ENCODE peak calls at places on chromosomes 1 and 21, in six cellular contexts. K is bronchial epithelial cell; U is effector memory CD4-positive, alpha-beta T cell; M is neuronal stem cell; H is pancreas; D is BE2C. Y is an unnamed sample. For H3K36me3, the result is how much of the 10 kb centered on the place peaks cover.

GRCh38 chr1:229514578-229515275 is 6.6 kb upstream of the NUP133 start:
- DNase-seq in U (peak), H (peak), K (peak), D (peak), M (peak), Y (peak)

GRCh38 chr1:72283204-72284083 is 1.1 kb upstream of the NEGR1 start:
- DNase-seq in H (peak), M (peak), K (peak), D (peak), U (peak), Y (peak)

GRCh38 chr1:169584483-169585144 is 1.7 kb downstream of the F5 start:
- DNase-seq in U (no peak), K (peak), H (no peak), D (no peak), M (no peak), Y (no peak)

GRCh38 chr1:155457237-155457636 is 105.4 kb downstream of the ASH1L start:
- DNase-seq in H (no peak), U (no peak), K (no peak), M (no peak), D (no peak), Y (no peak)

GRCh38 chr1:237879195-237879594 is 11.5 kb downstream of the ZP4 start:
- DNase-seq in D (no peak), K (peak), H (no peak), U (no peak), M (no peak), Y (no peak)

GRCh38 chr1:19654886-19655717 is 9.6 kb upstream of the HTR6 start:
- DNase-seq in U (no peak), K (no peak), D (no peak), M (no peak), H (no peak), Y (no peak)

GRCh38 chr1:192445243-192445642 is 128.5 kb downstream of the RGS21 start:
- DNase-seq in U (no peak), H (no peak), D (no peak), M (no peak), K (no peak), Y (no peak)

GRCh38 chr1:187692799-187693198 is 864.0 kb downstream of the PLA2G4A start:
- DNase-seq in K (no peak), H (no peak), D (no peak), M (no peak), U (no peak), Y (no peak)

GRCh38 chr1:48530727-48531351 is 58.8 kb upstream of the SPATA6 start:
- DNase-seq in K (peak), U (no peak), M (peak), H (peak), D (peak), Y (peak)

GRCh38 chr1:43986712-43987111 is 4.7 kb upstream of the CCDC24 start:
- DNase-seq in H (no peak), M (no peak), K (no peak), U (no peak), D (no peak), Y (peak)

GRCh38 chr1:36224537-36225297 is 474 bp downstream of the THRAP3 start:
- DNase-seq in D (peak), K (peak), H (peak), M (peak), U (no peak), Y (peak)

GRCh38 chr21:21200103-21200938 is 202.1 kb downstream of the NCAM2 start:
- DNase-seq in K (peak), U (no peak), D (no peak), M (no peak), H (no peak), Y (no peak)

GRCh38 chr1:151984313-151984956 is 9.2 kb downstream of the S100A10 start:
- DNase-seq in K (no peak), D (no peak), U (no peak), M (no peak), H (no peak), Y (no peak)

GRCh38 chr1:51622455-51622913 is 5.6 kb downstream of the OSBPL9 start:
- DNase-seq in K (peak), M (no peak), H (peak), U (no peak), D (peak), Y (no peak)

GRCh38 chr1:227395391-227396028 is 77.2 kb upstream of the CDC42BPA start:
- DNase-seq in D (no peak), M (no peak), K (peak), H (no peak), U (no peak), Y (no peak)

GRCh38 chr1:62727656-62728396 is 39.6 kb upstream of the DOCK7 start:
- DNase-seq in U (no peak), M (no peak), H (no peak), D (no peak), K (no peak), Y (no peak)

GRCh38 chr1:184801503-184801902 is 46.8 kb upstream of the EDEM3 start:
- DNase-seq in H (peak), M (no peak), D (no peak), U (no peak), K (peak), Y (no peak)

GRCh38 chr1:172658871-172659453 is at the start of gene FASLG:
- DNase-seq in M (no peak), D (no peak), K (no peak), U (no peak), H (no peak), Y (no peak)

GRCh38 chr1:106998431-106999002 is 58.0 kb upstream of the PRMT6 start:
- DNase-seq in M (no peak), K (peak), U (no peak), D (no peak), H (no peak), Y (no peak)

GRCh38 chr1:35030338-35031102 is 1.2 kb downstream of the ZMYM6 start:
- DNase-seq in K (no peak), D (no peak), M (no peak), U (no peak), H (no peak), Y (no peak)

GRCh38 chr1:229786974-229787610 is 161.0 kb downstream of the URB2 start:
- DNase-seq in H (no peak), D (no peak), K (no peak), M (no peak), U (no peak), Y (no peak)

GRCh38 chr1:2376261-2376741 is 15.1 kb downstream of the MORN1 start:
- DNase-seq in H (peak), K (no peak), M (no peak), U (no peak), D (no peak), Y (no peak)

GRCh38 chr1:66925558-66925910 is 744 bp downstream of the MIER1 start:
- DNase-seq in M (no peak), K (no peak), U (no peak), D (no peak), H (no peak), Y (no peak)

GRCh38 chr1:4668738-4669700 is 14.6 kb downstream of the AJAP1 start:
- DNase-seq in U (no peak), K (peak), D (no peak), M (no peak), H (no peak), Y (no peak)

GRCh38 chr1:64923294-64923718 is 43.0 kb downstream of the JAK1 start:
- DNase-seq in H (no peak), M (no peak), D (no peak), U (no peak), K (no peak), Y (no peak)

GRCh38 chr1:188723332-188724020 is 1754.2 kb downstream of the BRINP3 start:
- DNase-seq in D (no peak), K (no peak), U (no peak), H (no peak), M (no peak), Y (no peak)

GRCh38 chr1:16023050-16023653 is 1.3 kb downstream of the CLCNKA start:
- DNase-seq in D (no peak), U (no peak), M (no peak), H (no peak), K (no peak), Y (no peak)

GRCh38 chr1:54996359-54996868 is 2.3 kb upstream of the BSND start:
- DNase-seq in K (peak), M (peak), U (peak), D (peak), H (peak), Y (peak)

GRCh38 chr1:14999441-14999840 is 154.1 kb upstream of the TMEM51 start:
- DNase-seq in M (no peak), U (no peak), H (no peak), D (no peak), K (no peak), Y (peak)

GRCh38 chr1:159800177-159800935 is 1.8 kb upstream of the FCRL6 start:
- DNase-seq in M (no peak), H (no peak), D (no peak), U (no peak), K (no peak), Y (no peak)

GRCh38 chr1:247452447-247453039 is 5.4 kb downstream of the OR2B11 start:
- DNase-seq in H (no peak), K (no peak), D (no peak), M (no peak), U (no peak), Y (no peak)

GRCh38 chr1:77841574-77841973 is 46.9 kb upstream of the NEXN start:
- DNase-seq in M (no peak), D (no peak), H (no peak), K (no peak), U (no peak), Y (no peak)

GRCh38 chr21:46633561-46633960 is 1.9 kb upstream of the PRMT2 start:
- DNase-seq in U (no peak), D (no peak), K (no peak), M (no peak), H (no peak), Y (no peak)

GRCh38 chr21:37159053-37159776 is 86.2 kb downstream of the TTC3 start:
- DNase-seq in K (no peak), D (no peak), M (no peak), H (no peak), U (no peak), Y (no peak)

DNA sequence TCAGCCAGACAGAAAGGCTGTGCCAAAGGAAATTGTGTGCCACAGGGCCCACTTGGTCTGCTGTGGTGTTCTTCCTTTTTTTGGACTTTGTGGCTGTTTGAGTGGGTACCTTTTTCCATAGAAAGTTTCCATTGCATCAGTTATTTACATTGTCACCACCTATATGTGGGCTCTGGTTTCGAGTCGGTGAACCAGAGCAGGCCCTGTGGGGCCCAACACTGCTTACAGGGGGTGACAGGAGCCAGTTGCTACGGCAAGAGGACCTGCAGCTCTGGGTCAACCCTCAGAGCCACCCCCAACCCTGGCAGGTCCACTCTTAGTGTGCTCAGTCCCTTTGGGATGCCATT is 157.0 kb upstream of the EDN2 start:
- DNase-seq in K (no peak), M (no peak), U (no peak), H (no peak), D (no peak), Y (no peak)
- H3K4me3 ChIP-seq in K (no peak), M (no peak), U (no peak), H (no peak), D (no peak), Y (no peak)

GRCh38 chr1:74199504-74199903 is 1.5 kb downstream of the FPGT start:
- DNase-seq in U (no peak), K (no peak), H (no peak), M (no peak), D (no peak), Y (no peak)
- H3K36me3 ChIP-seq in U (under half), K (under half), H (under half), M (under half), D (under half), Y (under half)

GRCh38 chr1:6496360-6496704 is 4.9 kb upstream of the PLEKHG5 start:
- DNase-seq in D (no peak), K (no peak), H (no peak), U (no peak), M (no peak), Y (peak)
- H3K4me3 ChIP-seq in D (peak), K (peak), H (peak), U (no peak), M (peak), Y (peak)

DNA sequence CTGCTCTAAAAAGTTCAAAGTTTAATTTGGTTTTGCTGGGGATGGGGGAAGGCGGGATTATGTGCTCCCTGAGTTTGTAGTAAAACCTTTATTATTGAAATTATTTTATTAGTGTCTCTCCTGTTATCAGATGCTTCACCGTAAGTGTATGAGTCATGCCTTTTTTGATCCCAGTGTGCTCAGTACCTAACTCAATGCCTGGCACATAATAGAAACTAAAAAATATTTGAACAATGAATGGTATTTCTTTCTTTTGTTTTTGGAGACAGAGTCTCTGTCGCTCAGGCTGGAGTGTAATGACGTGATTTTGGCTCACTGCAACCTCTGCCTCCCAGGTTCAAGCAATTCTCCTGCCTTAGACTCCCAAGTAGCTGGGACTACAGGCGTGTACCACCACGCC is 6.4 kb downstream of the SNRPE start:
- DNase-seq in D (no peak), U (no peak), H (no peak), K (peak), M (no peak), Y (no peak)
- H3K36me3 ChIP-seq in D (half or more), U (under half), H (under half), K (under half), M (half or more), Y (under half)

GRCh38 chr1:74673351-74674111 is at the start of gene ERICH3:
- DNase-seq in K (peak), H (no peak), D (no peak), U (no peak), M (no peak), Y (peak)
- H3K4me3 ChIP-seq in K (peak), H (peak), D (no peak), U (no peak), M (no peak), Y (peak)

GRCh38 chr21:34861302-34861701 is 187.8 kb downstream of the RUNX1 start:
- DNase-seq in D (no peak), M (no peak), K (no peak), U (no peak), H (no peak), Y (no peak)

GRCh38 chr21:34859976-34860653 is 189.0 kb downstream of the RUNX1 start:
- DNase-seq in D (no peak), K (no peak), M (no peak), H (no peak), U (no peak), Y (no peak)

GRCh38 chr21:34857874-34858273 is 189.1 kb downstream of the CLIC6 start:
- DNase-seq in K (no peak), D (no peak), U (no peak), M (no peak), H (no peak), Y (no peak)

GRCh38 chr21:34857122-34857713 is 188.4 kb downstream of the CLIC6 start:
- DNase-seq in H (no peak), D (no peak), K (no peak), M (no peak), U (no peak), Y (no peak)

GRCh38 chr21:34858559-34858958 is 189.8 kb downstream of the CLIC6 start:
- DNase-seq in K (no peak), H (no peak), U (no peak), D (no peak), M (no peak), Y (no peak)
- H3K36me3 ChIP-seq in K (under half), H (under half), U (half or more), D (under half), M (under half), Y (under half)

GRCh38 chr1:23878668-23879067 is 10.6 kb upstream of the FUCA1 start:
- DNase-seq in K (no peak), M (no peak), U (no peak), D (no peak), H (no peak), Y (no peak)
- H3K4me3 ChIP-seq in K (no peak), M (no peak), U (no peak), D (no peak), H (no peak), Y (no peak)

GRCh38 chr21:44858791-44859190 is 14.7 kb downstream of the PTTG1IP start:
- DNase-seq in U (no peak), D (no peak), K (peak), H (no peak), M (no peak), Y (no peak)
- H3K36me3 ChIP-seq in U (half or more), D (half or more), K (under half), H (under half), M (half or more), Y (under half)

GRCh38 chr1:143680304-143680703 is 291.5 kb downstream of the FAM72C start:
- DNase-seq in H (no peak), K (no peak), D (no peak), M (no peak), U (no peak), Y (no peak)
- H3K4me3 ChIP-seq in H (no peak), K (no peak), D (no peak), M (no peak), U (no peak), Y (no peak)

GRCh38 chr1:23037081-23037740 is 17.9 kb downstream of the KDM1A start:
- DNase-seq in K (no peak), H (no peak), M (no peak), U (no peak), D (no peak), Y (no peak)
- H3K36me3 ChIP-seq in K (under half), H (under half), M (half or more), U (under half), D (under half), Y (under half)

Y was measured in H7.